ENCODE peak calls at places on chromosomes 12 and 14, in four cellular contexts. L, J, K and O are unnamed samples.

GRCh38 chr12:45244561-45245348 is 28.9 kb downstream of the ANO6 start:
- DNase-seq in L (peak; percentile 66), J (peak; percentile 36), K (no peak), O (no peak)

GRCh38 chr12:128450810-128451209 is 183.8 kb downstream of the TMEM132C start:
- DNase-seq in L (no peak), J (no peak), K (no peak), O (no peak)

GRCh38 chr12:54439521-54440255 is 20.6 kb upstream of the ITGA5 start:
- DNase-seq in L (peak; percentile 86), J (peak; percentile 67), K (peak; percentile 68), O (no peak)

GRCh38 chr12:96466939-96467751 is 22.2 kb upstream of the CFAP54 start:
- DNase-seq in L (peak; percentile 71), J (peak; percentile 63), K (no peak), O (no peak)

GRCh38 chr12:51393676-51394545 is 2.7 kb upstream of the GALNT6 start:
- DNase-seq in L (peak; percentile 96), J (peak; percentile 99), K (peak; percentile 9), O (peak; percentile 72)

GRCh38 chr12:59374783-59375182 is 221.0 kb upstream of the SLC16A7 start:
- DNase-seq in L (no peak), J (no peak), K (no peak), O (no peak)

GRCh38 chr12:119179335-119180021 is 747 bp downstream of the HSPB8 start:
- DNase-seq in L (peak; percentile 70), J (peak; percentile 40), K (no peak), O (no peak)

GRCh38 chr12:79378496-79378895 is 312.3 kb downstream of the PAWR start:
- DNase-seq in L (peak; percentile 47), J (no peak), K (peak; percentile 20), O (no peak)

GRCh38 chr12:80924437-80924836 is 13.3 kb downstream of the LIN7A start:
- DNase-seq in L (no peak), J (no peak), K (no peak), O (no peak)

GRCh38 chr12:47082963-47083621 is 3.3 kb upstream of the AMIGO2 start:
- DNase-seq in L (peak; percentile 95), J (peak; percentile 92), K (peak; percentile 72), O (peak; percentile 69)

GRCh38 chr12:58369576-58369975 is 428.2 kb downstream of the ATP23 start:
- DNase-seq in L (peak; percentile 20), J (peak; percentile 26), K (no peak), O (no peak)

GRCh38 chr14:103442288-103442687 is 57.1 kb downstream of the MARK3 start:
- DNase-seq in L (peak; percentile 78), J (no peak), K (no peak), O (no peak)

GRCh38 chr12:25817166-25817565 is 141.3 kb upstream of the RASSF8 start:
- DNase-seq in L (peak; percentile 7), J (no peak), K (no peak), O (no peak)

GRCh38 chr12:57008113-57008687 is 1.9 kb upstream of the ZBTB39 start:
- DNase-seq in L (peak; percentile 82), J (peak; percentile 69), K (peak; percentile 46), O (peak; percentile 62)

GRCh38 chr14:94470311-94470710 is 5.7 kb downstream of the SERPINA9 start:
- DNase-seq in L (no peak), J (no peak), K (no peak), O (no peak)

GRCh38 chr14:36579001-36579555 is 3.3 kb downstream of the NKX2-8 start:
- DNase-seq in L (no peak), J (no peak), K (no peak), O (no peak)

GRCh38 chr12:49783917-49784676 is 42.7 kb downstream of the TMBIM6 start:
- DNase-seq in L (peak; percentile 89), J (no peak), K (peak; percentile 28), O (peak; percentile 74)

GRCh38 chr12:20212036-20212435 is 156.3 kb upstream of the PDE3A start:
- DNase-seq in L (peak; percentile 8), J (no peak), K (peak; percentile 74), O (no peak)

GRCh38 chr12:53862206-53862605 is 76.4 kb upstream of the HOXC13 start:
- DNase-seq in L (no peak), J (no peak), K (no peak), O (no peak)

GRCh38 chr12:85468356-85469157 is 188.5 kb downstream of the ALX1 start:
- DNase-seq in L (peak; percentile 68), J (peak; percentile 83), K (peak; percentile 59), O (peak; percentile 39)

DNA sequence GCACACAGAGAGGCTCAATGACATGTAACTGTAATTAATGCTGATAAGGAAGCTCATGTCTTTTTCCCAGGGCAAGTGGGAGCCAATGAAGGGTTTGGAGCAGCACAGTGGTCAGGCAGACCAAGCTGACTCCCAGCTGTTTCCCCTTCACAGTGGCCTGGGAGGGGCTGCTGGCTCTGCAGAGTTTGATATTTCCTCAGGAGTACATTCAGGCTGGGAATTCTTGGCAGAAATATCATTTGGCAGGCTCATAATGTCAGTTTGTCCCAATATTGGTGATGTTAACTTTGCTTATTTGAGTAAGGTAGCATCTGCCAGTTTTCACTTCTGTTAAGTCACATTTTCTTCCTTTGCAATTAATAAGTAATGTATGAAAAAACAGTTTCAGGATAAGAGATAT is 247.0 kb downstream of the EMP1 start:
- DNase-seq in L (no peak), J (no peak), K (no peak), O (no peak)
- H3K4me3 ChIP-seq in L (no peak overlapping the region), J (no peak overlapping the region), K (no peak overlapping the region), O (no peak overlapping the region)

DNA sequence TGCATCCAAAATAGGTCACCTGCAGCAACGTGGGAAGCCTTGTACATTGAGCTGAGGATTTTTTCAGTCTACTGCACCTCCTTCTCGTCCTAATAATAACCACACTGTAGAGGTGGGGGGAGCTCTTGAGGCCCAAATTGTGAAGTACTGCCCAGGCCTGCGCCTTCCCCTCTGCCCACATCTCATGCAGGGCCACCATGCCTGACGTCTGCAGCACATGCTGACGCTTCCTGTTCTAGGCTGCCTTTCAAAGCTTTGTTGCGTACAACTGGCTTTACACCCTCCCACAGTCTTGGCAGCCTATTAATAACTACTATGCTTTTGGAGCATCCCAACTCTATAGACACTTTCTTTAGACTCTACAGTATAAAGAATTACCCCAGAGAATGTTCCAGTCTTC is 26.5 kb upstream of the TTC7B start:
- DNase-seq in L (no peak), J (no peak), K (no peak), O (no peak)
- TF ChIP-seq CTCF in L (no peak), J (no peak), K (no peak), O (no peak)

DNA sequence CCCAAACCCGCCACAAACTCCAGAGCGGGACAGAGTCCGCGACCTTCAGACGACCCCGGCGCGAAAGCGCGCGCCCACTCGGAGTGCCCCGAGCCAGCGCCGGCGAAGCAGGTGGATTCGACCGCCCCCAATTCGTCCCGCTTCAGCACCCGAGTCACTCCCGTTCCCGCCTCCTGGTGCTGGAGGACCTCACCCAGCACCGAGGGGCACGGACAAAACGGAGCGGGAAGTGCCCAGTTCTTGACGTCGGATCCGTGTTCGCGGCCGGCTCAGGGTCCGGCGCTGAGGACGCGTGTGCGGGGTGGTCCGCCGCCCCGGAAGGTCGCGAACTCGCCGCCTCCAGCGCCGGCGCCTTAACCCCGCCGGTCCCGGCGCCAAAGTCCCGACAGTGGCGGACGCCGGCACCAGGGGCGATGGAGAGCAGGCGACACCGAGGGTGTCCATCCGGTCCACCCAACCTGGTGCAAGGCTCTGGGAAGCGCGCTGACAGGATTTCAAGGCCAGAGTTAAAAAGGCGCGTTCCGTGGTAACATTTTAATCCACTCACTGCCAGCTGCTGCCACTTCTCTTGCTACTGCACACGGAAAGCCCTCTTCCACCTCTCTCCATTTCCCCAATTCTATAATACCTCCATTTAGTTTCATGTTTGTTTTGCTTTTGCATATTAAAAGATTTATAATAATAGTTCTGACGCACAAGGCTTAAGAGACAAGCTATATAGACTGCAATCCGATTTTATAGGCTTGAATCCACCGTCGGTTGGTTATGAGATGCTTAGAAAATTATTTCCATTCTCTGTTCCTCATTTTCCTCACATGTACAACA is 240.0 kb upstream of the CPNE8 start:
- DNase-seq in L (no peak), J (peak; percentile 61), K (peak; percentile 5), O (no peak)
- H3K4me3 ChIP-seq in L (no peak overlapping the region), J (peak overlapping the region; percentile 54), K (peak overlapping the region; percentile 53), O (no peak overlapping the region)

DNA sequence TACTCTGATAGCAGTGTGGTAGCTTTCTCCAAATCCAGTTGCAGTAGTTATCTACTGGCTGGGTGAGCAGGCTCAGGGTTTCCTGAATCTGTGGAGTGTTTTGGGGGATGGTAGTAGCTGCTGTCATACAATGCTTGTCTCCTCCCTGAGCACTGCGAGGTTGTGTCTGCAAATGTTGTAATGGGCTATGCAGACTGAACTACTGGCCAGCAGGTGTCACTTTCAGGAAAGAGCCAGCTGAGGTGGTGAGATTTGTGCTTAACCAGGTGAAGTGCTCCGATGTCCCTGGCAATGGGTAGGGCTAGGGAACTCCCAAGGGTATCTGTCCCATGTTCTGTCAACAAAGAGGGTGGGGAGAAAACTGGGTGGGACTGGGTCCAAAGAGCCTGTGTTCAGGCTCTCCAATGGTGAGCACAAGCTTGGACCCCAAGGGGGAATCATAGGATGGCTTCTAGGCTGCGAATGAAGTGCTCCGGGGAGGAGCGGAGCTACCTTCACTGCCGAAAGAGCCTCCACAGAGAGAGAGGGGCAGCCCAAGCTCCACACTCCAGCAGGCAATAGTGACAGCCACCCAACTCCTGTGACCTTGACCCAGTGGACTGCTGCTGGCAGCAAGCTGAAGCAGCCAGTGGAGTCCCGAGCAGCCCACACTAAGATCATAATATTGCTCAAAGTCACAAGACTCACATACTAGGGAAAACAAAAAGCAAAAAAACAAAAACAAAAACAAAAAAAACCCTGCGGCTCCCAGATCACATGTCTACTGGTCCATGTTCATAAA is 1324.0 kb upstream of the USP15 start:
- DNase-seq in L (no peak), J (peak; percentile 8), K (no peak), O (no peak)
- TF ChIP-seq CTCF in L (no peak), J (peak; percentile 15), K (no peak), O (no peak)

DNA sequence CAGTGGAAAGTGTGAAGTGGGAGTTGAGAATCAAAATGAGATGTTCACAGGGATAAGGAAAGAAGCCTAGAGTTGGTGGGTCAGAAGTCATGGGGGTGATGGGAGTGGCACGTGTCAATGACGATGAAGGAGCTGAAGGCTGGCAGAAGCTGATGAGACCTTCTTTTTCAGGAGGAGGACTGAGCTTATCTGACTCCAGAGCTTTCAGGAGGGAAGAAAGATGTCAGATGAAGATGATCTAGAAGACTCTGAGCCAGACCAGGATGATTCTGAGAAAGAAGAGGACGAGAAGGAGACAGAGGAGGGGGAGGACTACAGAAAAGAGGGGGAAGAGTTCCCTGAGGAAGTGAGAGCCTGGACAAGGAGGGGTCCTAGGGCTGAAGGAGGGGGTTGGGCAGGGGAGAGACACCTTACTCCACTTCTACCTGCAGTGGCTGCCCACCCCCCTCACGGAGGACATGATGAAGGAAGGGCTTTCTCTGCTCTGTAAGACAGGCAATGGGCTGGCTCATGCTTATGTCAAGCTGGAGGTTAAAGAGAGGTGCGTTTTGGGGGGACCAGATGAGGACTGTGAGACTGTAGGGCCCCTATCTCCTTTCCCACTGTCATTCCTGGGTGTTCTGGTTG is 905 bp downstream of the LRRC23 start:
- DNase-seq in L (no peak), J (no peak), K (no peak), O (no peak)
- H3K4me3 ChIP-seq in L (peak overlapping the region; percentile 90), J (peak overlapping the region; percentile 79), K (peak overlapping the region; percentile 58), O (peak overlapping the region; percentile 89)

GRCh38 chr14:62546862-62547474 is 498.3 kb downstream of the KCNH5 start:
- DNase-seq in L (peak; percentile 5), J (peak; percentile 50), K (no peak), O (no peak)
- TF ChIP-seq CTCF in L (no peak), J (no peak), K (no peak), O (no peak)